ENCODE peak calls at places on chromosomes 12 and 14, in seven cellular contexts. One of them, this sample, is unnamed.
A peak's percentile ranks its signal among the peaks of the same experiment; 100 is the strongest.

GRCh38 chr12:53213348-53213747 is 6.3 kb upstream of the ITGB7 start:
- DNase-seq in T-helper 17 cell: peak; percentile 80
- DNase-seq in GM13977: peak; percentile 82
- DNase-seq in LoVo: peak; percentile 76
- DNase-seq in activated T-helper 9 cell treated with anti-CD3 and anti-CD28 coated beads, Interleukin-2, amount 50 U/mL, for 16 hours: peak; percentile 74
- DNase-seq in heart left ventricle: peak; percentile 92
- DNase-seq in B cell: peak; percentile 86
- DNase-seq in this sample: peak; percentile 89

GRCh38 chr14:99511421-99512109 is 30.4 kb downstream of the CCNK start:
- DNase-seq in GM13977: no peak
- DNase-seq in LoVo: no peak
- DNase-seq in B cell: no peak
- DNase-seq in heart left ventricle: peak; percentile 65
- DNase-seq in T-helper 17 cell: no peak
- DNase-seq in activated T-helper 9 cell treated with anti-CD3 and anti-CD28 coated beads, Interleukin-2, amount 50 U/mL, for 16 hours: no peak
- DNase-seq in this sample: no peak

GRCh38 chr12:78167510-78167909 is 336.8 kb downstream of the NAV3 start:
- DNase-seq in LoVo: no peak
- DNase-seq in T-helper 17 cell: no peak
- DNase-seq in B cell: no peak
- DNase-seq in heart left ventricle: no peak
- DNase-seq in activated T-helper 9 cell treated with anti-CD3 and anti-CD28 coated beads, Interleukin-2, amount 50 U/mL, for 16 hours: no peak
- DNase-seq in GM13977: no peak
- DNase-seq in this sample: no peak

GRCh38 chr12:71941174-71941573 is 2.5 kb downstream of the TPH2 start:
- DNase-seq in LoVo: no peak
- DNase-seq in T-helper 17 cell: no peak
- DNase-seq in B cell: no peak
- DNase-seq in activated T-helper 9 cell treated with anti-CD3 and anti-CD28 coated beads, Interleukin-2, amount 50 U/mL, for 16 hours: no peak
- DNase-seq in GM13977: no peak
- DNase-seq in heart left ventricle: no peak
- DNase-seq in this sample: no peak

GRCh38 chr14:95235351-95235750 is 78.0 kb upstream of the DICER1 start:
- DNase-seq in LoVo: no peak
- DNase-seq in GM13977: no peak
- DNase-seq in T-helper 17 cell: no peak
- DNase-seq in heart left ventricle: no peak
- DNase-seq in activated T-helper 9 cell treated with anti-CD3 and anti-CD28 coated beads, Interleukin-2, amount 50 U/mL, for 16 hours: no peak
- DNase-seq in B cell: no peak
- DNase-seq in this sample: no peak

GRCh38 chr14:103179078-103179477 is 55.8 kb downstream of the TNFAIP2 start:
- DNase-seq in GM13977: no peak
- DNase-seq in T-helper 17 cell: no peak
- DNase-seq in heart left ventricle: no peak
- DNase-seq in B cell: no peak
- DNase-seq in activated T-helper 9 cell treated with anti-CD3 and anti-CD28 coated beads, Interleukin-2, amount 50 U/mL, for 16 hours: no peak
- DNase-seq in LoVo: no peak
- DNase-seq in this sample: no peak

GRCh38 chr14:38316922-38317321 is 61.0 kb upstream of the CLEC14A start:
- DNase-seq in T-helper 17 cell: no peak
- DNase-seq in activated T-helper 9 cell treated with anti-CD3 and anti-CD28 coated beads, Interleukin-2, amount 50 U/mL, for 16 hours: no peak
- DNase-seq in heart left ventricle: no peak
- DNase-seq in LoVo: no peak
- DNase-seq in GM13977: no peak
- DNase-seq in B cell: no peak
- DNase-seq in this sample: no peak

GRCh38 chr12:106341086-106341879 is 16.3 kb upstream of the POLR3B start:
- DNase-seq in activated T-helper 9 cell treated with anti-CD3 and anti-CD28 coated beads, Interleukin-2, amount 50 U/mL, for 16 hours: no peak
- DNase-seq in B cell: no peak
- DNase-seq in GM13977: no peak
- DNase-seq in T-helper 17 cell: no peak
- DNase-seq in heart left ventricle: no peak
- DNase-seq in LoVo: no peak
- DNase-seq in this sample: peak; percentile 19

GRCh38 chr12:105467710-105468366 is 137.3 kb downstream of the C12orf75 start:
- DNase-seq in heart left ventricle: no peak
- DNase-seq in LoVo: no peak
- DNase-seq in activated T-helper 9 cell treated with anti-CD3 and anti-CD28 coated beads, Interleukin-2, amount 50 U/mL, for 16 hours: no peak
- DNase-seq in T-helper 17 cell: no peak
- DNase-seq in B cell: no peak
- DNase-seq in GM13977: no peak
- DNase-seq in this sample: no peak

GRCh38 chr14:50920482-50921225 is 23.6 kb downstream of the PYGL start:
- DNase-seq in T-helper 17 cell: no peak
- DNase-seq in LoVo: no peak
- DNase-seq in activated T-helper 9 cell treated with anti-CD3 and anti-CD28 coated beads, Interleukin-2, amount 50 U/mL, for 16 hours: no peak
- DNase-seq in B cell: no peak
- DNase-seq in heart left ventricle: no peak
- DNase-seq in GM13977: no peak
- DNase-seq in this sample: no peak

GRCh38 chr12:51067229-51067628 is 16.2 kb downstream of the CSRNP2 start:
- DNase-seq in T-helper 17 cell: no peak
- DNase-seq in GM13977: no peak
- DNase-seq in LoVo: no peak
- DNase-seq in activated T-helper 9 cell treated with anti-CD3 and anti-CD28 coated beads, Interleukin-2, amount 50 U/mL, for 16 hours: no peak
- DNase-seq in heart left ventricle: no peak
- DNase-seq in B cell: no peak
- DNase-seq in this sample: no peak

GRCh38 chr12:2233034-2233433 is 180.2 kb downstream of the CACNA1C start:
- DNase-seq in heart left ventricle: no peak
- DNase-seq in B cell: no peak
- DNase-seq in activated T-helper 9 cell treated with anti-CD3 and anti-CD28 coated beads, Interleukin-2, amount 50 U/mL, for 16 hours: no peak
- DNase-seq in GM13977: no peak
- DNase-seq in LoVo: no peak
- DNase-seq in T-helper 17 cell: no peak
- DNase-seq in this sample: no peak

GRCh38 chr12:100904270-100904669 is 109.7 kb downstream of the ANO4 start:
- DNase-seq in activated T-helper 9 cell treated with anti-CD3 and anti-CD28 coated beads, Interleukin-2, amount 50 U/mL, for 16 hours: no peak
- DNase-seq in LoVo: no peak
- DNase-seq in GM13977: no peak
- DNase-seq in heart left ventricle: no peak
- DNase-seq in B cell: no peak
- DNase-seq in T-helper 17 cell: no peak
- DNase-seq in this sample: no peak

GRCh38 chr14:26775765-26776577 is 178.1 kb upstream of the NOVA1 start:
- DNase-seq in LoVo: no peak
- DNase-seq in T-helper 17 cell: no peak
- DNase-seq in heart left ventricle: no peak
- DNase-seq in GM13977: no peak
- DNase-seq in activated T-helper 9 cell treated with anti-CD3 and anti-CD28 coated beads, Interleukin-2, amount 50 U/mL, for 16 hours: no peak
- DNase-seq in B cell: no peak
- DNase-seq in this sample: no peak

GRCh38 chr12:3726455-3726854 is 26.5 kb downstream of the CRACR2A start:
- DNase-seq in T-helper 17 cell: no peak
- DNase-seq in heart left ventricle: no peak
- DNase-seq in B cell: no peak
- DNase-seq in activated T-helper 9 cell treated with anti-CD3 and anti-CD28 coated beads, Interleukin-2, amount 50 U/mL, for 16 hours: no peak
- DNase-seq in LoVo: no peak
- DNase-seq in GM13977: no peak
- DNase-seq in this sample: no peak

GRCh38 chr12:51341259-51342007 is 5.0 kb downstream of the CELA1 start:
- DNase-seq in GM13977: peak; percentile 72
- DNase-seq in B cell: peak; percentile 66
- DNase-seq in activated T-helper 9 cell treated with anti-CD3 and anti-CD28 coated beads, Interleukin-2, amount 50 U/mL, for 16 hours: peak; percentile 36
- DNase-seq in T-helper 17 cell: peak; percentile 28
- DNase-seq in heart left ventricle: no peak
- DNase-seq in LoVo: peak; percentile 88
- DNase-seq in this sample: peak; percentile 59

GRCh38 chr12:1594045-1594294 is 411 bp downstream of the FBXL14 start:
- DNase-seq in GM13977: peak; percentile 84
- DNase-seq in B cell: peak; percentile 83
- DNase-seq in heart left ventricle: peak; percentile 87
- DNase-seq in LoVo: no peak
- DNase-seq in activated T-helper 9 cell treated with anti-CD3 and anti-CD28 coated beads, Interleukin-2, amount 50 U/mL, for 16 hours: no peak
- DNase-seq in T-helper 17 cell: no peak
- DNase-seq in this sample: peak; percentile 71

GRCh38 chr12:65597527-65597926 is 226.8 kb upstream of the HMGA2 start:
- DNase-seq in GM13977: no peak
- DNase-seq in LoVo: peak; percentile 25
- DNase-seq in heart left ventricle: no peak
- DNase-seq in B cell: no peak
- DNase-seq in T-helper 17 cell: no peak
- DNase-seq in activated T-helper 9 cell treated with anti-CD3 and anti-CD28 coated beads, Interleukin-2, amount 50 U/mL, for 16 hours: no peak
- DNase-seq in this sample: no peak

GRCh38 chr14:104321151-104322130 is 183.1 kb downstream of the KIF26A start:
- DNase-seq in GM13977: no peak
- DNase-seq in heart left ventricle: peak; percentile 54
- DNase-seq in LoVo: no peak
- DNase-seq in activated T-helper 9 cell treated with anti-CD3 and anti-CD28 coated beads, Interleukin-2, amount 50 U/mL, for 16 hours: no peak
- DNase-seq in B cell: no peak
- DNase-seq in T-helper 17 cell: no peak
- DNase-seq in this sample: no peak

GRCh38 chr14:92651793-92652382 is 96.5 kb downstream of the LGMN start:
- DNase-seq in LoVo: no peak
- DNase-seq in heart left ventricle: peak; percentile 85
- DNase-seq in T-helper 17 cell: peak; percentile 26
- DNase-seq in B cell: peak; percentile 56
- DNase-seq in GM13977: peak; percentile 40
- DNase-seq in activated T-helper 9 cell treated with anti-CD3 and anti-CD28 coated beads, Interleukin-2, amount 50 U/mL, for 16 hours: no peak
- DNase-seq in this sample: peak; percentile 47

GRCh38 chr14:72599579-72600470 is 294.1 kb downstream of the DPF3 start:
- DNase-seq in T-helper 17 cell: no peak
- DNase-seq in heart left ventricle: no peak
- DNase-seq in GM13977: no peak
- DNase-seq in activated T-helper 9 cell treated with anti-CD3 and anti-CD28 coated beads, Interleukin-2, amount 50 U/mL, for 16 hours: no peak
- DNase-seq in LoVo: no peak
- DNase-seq in B cell: no peak
- DNase-seq in this sample: no peak

GRCh38 chr14:97185186-97185585 is 388.0 kb downstream of the VRK1 start:
- DNase-seq in heart left ventricle: no peak
- DNase-seq in B cell: no peak
- DNase-seq in activated T-helper 9 cell treated with anti-CD3 and anti-CD28 coated beads, Interleukin-2, amount 50 U/mL, for 16 hours: no peak
- DNase-seq in GM13977: peak; percentile 17
- DNase-seq in LoVo: no peak
- DNase-seq in T-helper 17 cell: no peak
- DNase-seq in this sample: no peak

GRCh38 chr14:79293482-79293881 is 917.8 kb downstream of the DIO2 start:
- DNase-seq in T-helper 17 cell: no peak
- DNase-seq in activated T-helper 9 cell treated with anti-CD3 and anti-CD28 coated beads, Interleukin-2, amount 50 U/mL, for 16 hours: no peak
- DNase-seq in GM13977: no peak
- DNase-seq in LoVo: no peak
- DNase-seq in B cell: no peak
- DNase-seq in heart left ventricle: no peak
- DNase-seq in this sample: no peak